ENCODE peak calls at places on chromosomes 1 and 21, in nine cellular contexts. F is stomach, R is AG04450, B is fibroblast of mammary gland, J is AG09309, O is transverse colon, W is foreskin fibroblast, E is mucosa of descending colon, G is LNCaP clone FGC. M is an unnamed sample.

GRCh38 chr1:53376041-53376461 is 48.2 kb upstream of the LRP8 start:
- DNase-seq in O (no peak), E (no peak), F (peak), W (no peak), B (no peak), R (no peak), J (no peak), G (no peak), M (no peak)

GRCh38 chr1:8407652-8408051 is 89.7 kb downstream of the SLC45A1 start:
- DNase-seq in G (no peak), E (no peak), R (no peak), F (no peak), O (no peak), J (no peak), B (no peak), W (no peak), M (no peak)

GRCh38 chr1:208228026-208228425 is 16.2 kb downstream of the PLXNA2 start:
- DNase-seq in R (no peak), G (no peak), W (no peak), E (no peak), B (no peak), F (no peak), J (no peak), O (no peak), M (no peak)

GRCh38 chr21:38470762-38471161 is 27.5 kb downstream of the ERG start:
- DNase-seq in O (no peak), E (no peak), R (no peak), F (no peak), W (no peak), G (no peak), B (peak), J (no peak), M (peak)

GRCh38 chr1:184447651-184448185 is 60.9 kb downstream of the C1orf21 start:
- DNase-seq in J (no peak), E (no peak), W (no peak), O (no peak), B (no peak), R (no peak), G (no peak), F (no peak), M (no peak)

GRCh38 chr1:159076753-159077656 is at the start of gene AIM2:
- DNase-seq in O (peak), G (no peak), B (peak), R (no peak), J (peak), F (peak), W (peak), E (peak), M (no peak)

GRCh38 chr1:115922806-115923205 is 53.5 kb upstream of the SLC22A15 start:
- DNase-seq in R (no peak), J (no peak), O (no peak), F (no peak), W (no peak), E (no peak), B (no peak), G (no peak), M (no peak)

GRCh38 chr1:160996195-160996594 is 24.8 kb downstream of the F11R start:
- DNase-seq in E (no peak), J (no peak), O (no peak), F (no peak), R (no peak), G (no peak), W (peak), B (peak), M (peak)

GRCh38 chr21:37412603-37413360 is 46.2 kb downstream of the DYRK1A start:
- DNase-seq in O (no peak), B (peak), F (no peak), G (no peak), W (peak), E (no peak), R (peak), J (peak), M (no peak)

GRCh38 chr1:22452401-22452963 is 831 bp downstream of the ZBTB40 start:
- DNase-seq in R (no peak), W (peak), F (no peak), E (peak), B (peak), J (no peak), G (no peak), O (peak), M (no peak)

GRCh38 chr1:30928171-30928570 is 19.6 kb upstream of the SDC3 start:
- DNase-seq in J (no peak), E (no peak), W (no peak), G (no peak), B (no peak), O (no peak), R (no peak), F (no peak), M (no peak)

DNA sequence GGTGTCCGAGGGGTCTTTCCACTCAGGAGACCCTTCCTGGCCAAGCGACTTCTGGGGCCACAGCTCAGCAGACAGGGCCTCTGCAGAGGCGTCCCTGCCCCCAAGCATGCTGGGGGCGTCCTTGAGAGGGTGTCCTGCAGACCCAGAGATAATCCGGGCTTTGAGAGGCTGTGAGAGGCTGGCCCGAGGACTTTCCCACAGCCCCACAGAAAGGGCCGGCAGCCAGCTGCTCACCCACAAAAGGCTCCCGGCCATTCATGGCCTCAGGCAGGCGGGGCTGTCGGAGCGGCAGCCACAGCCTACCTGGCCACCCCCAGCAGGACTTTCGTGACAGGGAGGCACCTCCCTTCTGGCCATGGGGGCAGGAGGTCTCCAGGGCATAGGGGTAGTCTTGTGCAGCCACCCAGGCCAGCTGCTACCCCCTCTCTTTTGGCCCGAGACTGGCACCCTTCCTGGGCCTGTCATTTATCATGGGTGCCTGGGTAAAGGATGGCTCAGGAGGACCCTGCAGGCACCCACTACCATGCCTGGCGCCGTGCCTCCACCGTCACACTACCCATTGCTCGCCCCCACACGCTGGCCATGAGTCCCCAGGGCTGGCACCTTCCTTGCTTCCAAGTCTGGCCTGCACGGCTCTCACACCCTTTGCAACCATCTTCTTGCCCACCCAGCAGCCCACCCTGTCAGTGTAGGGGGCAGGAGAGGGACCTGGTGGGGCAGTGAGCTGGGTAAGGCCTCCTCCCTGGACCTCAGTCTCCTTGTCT is 11.1 kb upstream of the TNFRSF14 start:
- DNase-seq in W (no peak), R (no peak), B (no peak), E (peak), O (no peak), J (no peak), F (peak), G (no peak), M (no peak)
- H3K4me3 ChIP-seq in W (no peak), R (no peak), B (no peak), E (no peak), O (no peak), J (no peak), F (peak), G (peak), M (no peak)

DNA sequence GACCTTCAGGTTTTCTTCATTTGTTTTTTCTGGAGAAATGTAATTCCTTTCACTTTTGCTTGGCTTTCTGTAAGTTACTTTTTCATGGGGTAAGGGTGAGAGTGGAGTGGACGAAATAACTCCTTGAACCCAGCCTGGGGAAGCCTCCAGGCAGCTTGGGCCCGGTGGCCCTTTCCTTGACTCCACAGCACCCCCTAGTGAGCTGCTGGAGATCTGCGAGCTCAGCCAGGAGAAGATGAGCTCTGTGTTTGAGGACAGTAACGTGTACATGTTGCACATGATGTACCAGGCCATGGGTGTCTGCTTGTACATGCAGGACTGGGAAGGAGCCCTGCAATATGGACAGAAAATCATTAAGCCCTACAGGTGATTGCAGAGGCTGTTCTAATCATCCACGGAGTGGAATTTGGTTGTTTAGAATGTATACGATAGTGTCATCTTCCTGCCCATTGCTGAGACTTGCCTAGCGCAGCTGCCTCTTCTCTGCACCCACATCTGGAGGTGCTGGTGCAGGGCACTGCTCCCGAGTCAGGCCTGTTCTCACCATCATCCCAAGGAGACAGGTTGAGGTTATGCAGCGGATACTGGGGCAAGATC is 51.0 kb downstream of the SMYD2 start:
- DNase-seq in O (peak), E (peak), J (no peak), G (no peak), W (no peak), R (no peak), F (no peak), B (peak), M (no peak)
- TF ChIP-seq CTCF in O (peak), E (peak), J (peak), G (peak), W (peak), R (peak), F (peak), B (peak), M (peak)

DNA sequence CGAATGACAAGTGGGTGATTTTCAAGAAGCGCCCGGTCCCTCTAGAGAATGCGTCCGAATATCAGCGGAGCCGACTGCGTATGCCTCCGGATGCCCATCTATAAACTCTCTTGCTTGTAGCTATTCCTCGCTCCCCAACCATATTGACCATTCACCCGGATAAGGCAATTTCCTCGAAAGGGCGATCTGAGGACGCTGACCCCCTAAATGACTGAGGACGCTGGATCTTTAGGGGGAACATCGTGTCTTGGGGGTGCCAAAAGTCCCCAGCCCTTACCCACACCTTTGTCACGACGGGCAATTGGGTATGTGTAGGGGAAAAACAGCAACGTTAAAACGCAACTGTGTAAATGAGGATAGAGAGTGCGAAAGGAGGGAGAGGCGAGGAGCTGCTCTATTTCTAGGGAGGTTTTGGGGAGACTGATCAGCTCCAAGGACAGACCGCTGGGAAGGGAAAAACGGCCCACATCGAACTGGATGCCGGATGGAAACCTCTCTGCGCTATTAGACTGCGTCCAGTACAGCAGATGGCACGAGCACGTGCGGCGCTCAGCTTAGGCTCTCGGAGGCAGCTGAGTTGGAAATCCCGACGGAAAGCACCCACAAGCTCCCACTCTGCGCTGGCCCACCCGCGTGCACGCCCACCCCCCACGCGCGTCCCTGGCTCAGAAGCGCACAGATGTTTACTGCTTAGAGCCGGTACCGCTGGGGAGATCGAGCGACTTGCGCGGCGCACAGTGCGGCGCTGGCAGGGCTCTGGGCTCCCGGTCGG is 2.9 kb upstream of the PRRX1 start:
- DNase-seq in W (no peak), G (no peak), E (no peak), O (no peak), F (no peak), B (peak), R (no peak), J (no peak), M (no peak)
- H3K4me3 ChIP-seq in W (peak), G (no peak), E (no peak), O (peak), F (peak), B (peak), R (peak), J (peak), M (no peak)

DNA sequence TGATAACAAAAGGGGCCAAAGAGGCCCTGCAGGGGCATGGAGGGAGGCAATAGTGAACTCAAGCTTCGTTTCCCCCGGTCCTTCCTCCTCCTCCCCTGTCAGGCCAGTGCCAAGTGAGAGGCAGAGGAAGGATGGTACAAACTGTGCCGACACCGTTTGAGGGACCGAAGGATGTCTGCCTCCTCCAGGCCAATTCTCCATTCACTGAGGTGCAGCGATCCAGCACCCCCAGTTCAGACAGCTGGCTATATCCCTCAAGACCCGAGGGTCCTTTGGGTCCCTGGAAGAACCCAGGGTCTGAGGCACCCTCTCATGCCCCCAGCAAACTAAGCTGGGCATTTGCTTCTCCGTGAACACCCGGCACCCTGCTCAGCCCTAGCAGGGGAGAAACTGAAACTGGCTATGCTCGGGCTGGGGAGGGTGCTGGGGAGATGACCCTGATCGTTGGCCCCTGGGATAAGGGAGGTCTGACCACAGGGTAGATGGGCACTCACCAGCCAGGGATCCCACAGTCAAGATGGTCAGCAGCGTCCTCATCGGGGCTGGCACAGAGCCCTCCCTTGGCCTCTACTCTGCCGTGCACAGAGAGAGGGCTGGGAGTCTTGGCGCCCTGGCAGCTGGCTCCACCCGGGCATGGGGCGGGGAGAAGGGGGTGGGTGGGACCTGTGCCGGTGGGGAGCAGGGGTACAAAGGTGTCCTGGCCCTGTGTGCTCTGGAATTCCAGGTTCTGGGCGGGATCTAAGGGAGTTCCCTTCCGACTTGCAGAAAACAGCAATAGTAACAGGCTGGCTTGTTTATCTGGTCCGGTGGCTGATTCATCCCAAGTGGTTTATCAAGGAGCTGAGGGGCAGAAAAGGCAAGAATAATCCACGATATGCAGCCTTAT is at the start of gene IL22RA1:
- DNase-seq in F (peak), B (no peak), R (no peak), G (no peak), J (no peak), W (no peak), O (peak), E (peak), M (no peak)
- TF ChIP-seq CTCF in F (peak), B (no peak), R (no peak), G (no peak), J (no peak), W (no peak), O (no peak), E (no peak), M (no peak)

DNA sequence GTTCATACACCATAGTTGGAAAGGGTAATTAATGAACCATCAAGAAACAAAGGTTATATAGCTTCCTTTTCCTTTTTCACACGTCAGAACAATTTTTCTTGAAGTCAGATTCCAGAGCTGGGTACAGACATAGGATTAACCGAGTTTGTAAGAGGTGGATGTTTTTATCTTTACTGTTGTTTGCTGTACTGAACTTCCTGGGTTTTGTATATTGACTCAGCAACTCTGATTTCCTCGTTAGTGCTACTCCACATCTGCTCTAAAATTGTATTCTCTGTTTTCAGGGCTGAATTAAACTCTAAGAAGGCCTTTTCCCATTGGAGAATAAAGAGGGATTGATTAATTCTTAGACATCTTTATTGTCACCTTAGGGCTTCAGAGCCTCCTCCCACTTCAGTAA is 262.0 kb downstream of the NUF2 start:
- DNase-seq in F (no peak), B (no peak), J (no peak), W (no peak), G (peak), R (no peak), E (no peak), O (no peak), M (no peak)
- H3K4me3 ChIP-seq in F (no peak), B (no peak), J (no peak), W (no peak), G (peak), R (no peak), E (no peak), O (no peak), M (no peak)

DNA sequence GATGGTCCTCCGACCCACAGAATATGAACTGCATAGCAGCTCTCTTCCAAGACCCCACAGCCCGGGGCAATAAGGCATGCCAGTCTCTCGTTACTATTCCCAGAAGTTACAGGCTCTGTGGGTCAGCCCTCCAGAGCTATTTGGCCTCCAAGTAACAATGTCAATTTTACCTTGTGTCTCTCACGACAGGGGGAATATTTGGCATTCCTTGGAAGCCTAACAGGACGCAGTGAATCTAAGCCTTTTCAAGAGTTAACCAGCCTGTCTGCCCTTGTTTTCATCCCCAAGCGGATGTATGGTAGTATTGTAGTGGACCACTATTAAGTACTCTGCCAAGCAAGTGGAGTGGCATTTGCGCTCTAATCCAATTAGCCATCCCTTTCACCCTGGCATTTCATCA is 24.4 kb upstream of the GNG4 start:
- DNase-seq in G (no peak), W (no peak), O (no peak), E (no peak), J (no peak), R (no peak), F (no peak), B (no peak), M (no peak)
- TF ChIP-seq CTCF in G (no peak), W (no peak), O (no peak), E (no peak), J (no peak), R (no peak), F (no peak), B (no peak), M (no peak)

GRCh38 chr21:31873275-31873695 is 465 bp downstream of the HUNK start:
- DNase-seq in O (peak), R (no peak), W (no peak), B (no peak), F (no peak), J (no peak), E (peak), G (no peak), M (no peak)

GRCh38 chr21:31872452-31873274 is at the start of gene HUNK:
- DNase-seq in W (no peak), R (no peak), J (no peak), G (no peak), E (peak), F (no peak), B (peak), O (peak), M (no peak)

GRCh38 chr21:31873696-31874599 is 1.1 kb downstream of the HUNK start:
- DNase-seq in F (peak), E (peak), W (no peak), O (peak), B (no peak), J (no peak), G (no peak), R (no peak), M (no peak)

GRCh38 chr21:31870472-31870871 is 2.3 kb upstream of the HUNK start:
- DNase-seq in R (no peak), O (no peak), J (no peak), F (no peak), B (no peak), E (no peak), G (no peak), W (no peak), M (no peak)

DNA sequence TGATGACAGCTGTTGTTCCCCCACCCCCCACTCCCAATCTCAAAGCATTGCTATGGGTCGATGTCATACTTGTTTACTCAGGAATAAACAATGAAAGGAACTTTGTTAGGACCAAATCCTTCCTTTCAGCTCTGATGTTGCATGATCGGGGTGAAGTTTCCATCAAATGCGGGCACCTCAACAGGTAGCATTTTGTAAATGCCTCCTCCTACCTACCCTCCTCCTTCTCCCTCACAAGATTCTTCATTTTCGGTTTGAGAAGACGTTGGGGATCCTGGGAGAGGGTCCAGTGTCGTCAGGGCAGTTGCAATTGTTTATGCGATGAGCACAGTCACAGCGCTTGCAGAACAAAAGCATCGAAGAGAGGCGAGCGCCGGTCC is 758 bp upstream of the HUNK start:
- DNase-seq in W (no peak), O (no peak), E (no peak), R (no peak), F (no peak), G (no peak), B (no peak), J (no peak), M (no peak)
- H3K4me3 ChIP-seq in W (peak), O (peak), E (no peak), R (peak), F (peak), G (no peak), B (no peak), J (no peak), M (no peak)